ENCODE peak calls at places on chromosomes 11 and 22, in five cellular contexts. D is AG09309, K is mesendoderm, R is mammary epithelial cell, Q is fibroblast of the aortic adventitia. V is an unnamed sample.

GRCh38 chr22:30249049-30250038 is 2.8 kb upstream of the LIF start:
- DNase-seq in D (no peak), K (no peak), R (peak; percentile 22), Q (peak; percentile 54), V (no peak)

GRCh38 chr11:59857444-59858434 is 8.5 kb downstream of the TCN1 start:
- DNase-seq in D (no peak), K (peak; percentile 89), R (peak; percentile 65), Q (no peak), V (peak; percentile 35)

GRCh38 chr11:61684870-61685610 is 4.8 kb downstream of the DAGLA start:
- DNase-seq in D (no peak), K (no peak), R (no peak), Q (no peak), V (no peak)

GRCh38 chr11:102157219-102157618 is 47.0 kb downstream of the YAP1 start:
- DNase-seq in D (no peak), K (no peak), R (peak; percentile 87), Q (peak; percentile 95), V (peak; percentile 97)

GRCh38 chr22:47392054-47392347 is 629.6 kb downstream of the TBC1D22A start:
- DNase-seq in D (no peak), K (no peak), R (no peak), Q (no peak), V (no peak)

GRCh38 chr11:62599069-62599696 is 2.5 kb downstream of the MTA2 start:
- DNase-seq in D (peak; percentile 94), K (peak; percentile 100), R (peak; percentile 95), Q (peak; percentile 99), V (peak; percentile 100)

GRCh38 chr11:67613960-67614715 is 7.4 kb downstream of the NDUFV1 start:
- DNase-seq in D (no peak), K (peak; percentile 70), R (peak; percentile 57), Q (peak; percentile 31), V (peak; percentile 42)

GRCh38 chr11:7910389-7910788 is 20.7 kb downstream of the OR10A6 start:
- DNase-seq in D (no peak), K (peak; percentile 77), R (no peak), Q (peak; percentile 39), V (no peak)

GRCh38 chr22:44355688-44356070 is 42.9 kb upstream of the SHISAL1 start:
- DNase-seq in D (no peak), K (no peak), R (no peak), Q (no peak), V (no peak)

GRCh38 chr11:46895821-46896220 is 22.5 kb downstream of the LRP4 start:
- DNase-seq in D (no peak), K (no peak), R (no peak), Q (no peak), V (no peak)

GRCh38 chr22:50739894-50740293 is 1.9 kb downstream of the ACR start:
- DNase-seq in D (no peak), K (no peak), R (no peak), Q (no peak), V (no peak)

GRCh38 chr11:8459711-8460399 is 134.2 kb downstream of the STK33 start:
- DNase-seq in D (no peak), K (no peak), R (no peak), Q (peak; percentile 2), V (no peak)

GRCh38 chr11:120334894-120335462 is 1.2 kb upstream of the ARHGEF12 start:
- DNase-seq in D (peak; percentile 77), K (peak; percentile 75), R (peak; percentile 66), Q (peak; percentile 96), V (peak; percentile 94)

GRCh38 chr22:38927033-38927789 is 30.2 kb upstream of the APOBEC3A start:
- DNase-seq in D (no peak), K (peak; percentile 85), R (no peak), Q (peak; percentile 29), V (peak; percentile 39)

GRCh38 chr11:83044958-83045712 is 26.6 kb downstream of the RAB30 start:
- DNase-seq in D (peak; percentile 46), K (no peak), R (peak; percentile 61), Q (peak; percentile 59), V (peak; percentile 69)

GRCh38 chr11:34311126-34311525 is 46.7 kb downstream of the ABTB2 start:
- DNase-seq in D (no peak), K (no peak), R (no peak), Q (no peak), V (no peak)

GRCh38 chr11:47464479-47464878 is 15.5 kb upstream of the RAPSN start:
- DNase-seq in D (no peak), K (peak; percentile 42), R (no peak), Q (no peak), V (no peak)

GRCh38 chr22:22547692-22548348 is 11.2 kb downstream of the PRAME start:
- DNase-seq in D (no peak), K (no peak), R (no peak), Q (no peak), V (no peak)

GRCh38 chr11:117369521-117369920 is 41.9 kb downstream of the CEP164 start:
- DNase-seq in D (no peak), K (no peak), R (no peak), Q (no peak), V (no peak)

GRCh38 chr11:945986-946385 is 20.3 kb downstream of the AP2A2 start:
- DNase-seq in D (no peak), K (peak; percentile 88), R (no peak), Q (no peak), V (peak; percentile 51)

GRCh38 chr11:87445002-87445401 is 407.3 kb downstream of the TMEM135 start:
- DNase-seq in D (no peak), K (no peak), R (no peak), Q (peak; percentile 67), V (peak; percentile 40)

GRCh38 chr11:128776434-128777284 is 82.8 kb downstream of the FLI1 start:
- DNase-seq in D (no peak), K (peak; percentile 86), R (no peak), Q (peak; percentile 27), V (peak; percentile 42)
- H3K4me3 ChIP-seq in D (no peak overlapping the region), K (no peak overlapping the region), R (no peak overlapping the region), Q (no peak overlapping the region), V (no peak overlapping the region)

DNA sequence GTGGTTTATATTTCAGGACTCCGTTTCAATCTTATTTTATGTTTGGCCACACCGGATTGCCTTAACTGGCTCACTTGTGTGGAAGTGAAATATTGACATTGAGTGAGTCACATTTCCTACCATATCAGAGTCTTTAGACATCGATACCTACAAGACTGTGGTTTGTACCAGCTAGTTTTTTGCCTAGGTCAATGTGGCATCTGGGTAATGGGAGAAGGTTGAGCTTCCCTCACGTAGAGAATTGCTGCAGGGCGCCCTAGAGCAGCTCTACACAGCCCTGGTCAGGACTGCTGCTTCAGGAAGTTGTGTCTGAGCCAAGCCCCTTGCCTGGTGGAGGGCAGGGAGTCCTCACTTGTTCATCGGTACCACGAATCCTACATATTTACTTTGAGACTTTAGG is 1.6 kb downstream of the GRAMD1B start:
- DNase-seq in D (no peak), K (peak; percentile 38), R (no peak), Q (no peak), V (no peak)
- H3K4me3 ChIP-seq in D (peak overlapping the region; percentile 95), K (peak overlapping the region; percentile 89), R (no peak overlapping the region), Q (peak overlapping the region; percentile 75), V (peak overlapping the region; percentile 77)

GRCh38 chr22:37526376-37526775 is 7.2 kb upstream of the CARD10 start:
- DNase-seq in D (no peak), K (no peak), R (peak; percentile 99), Q (peak; percentile 59), V (no peak)
- H3K4me3 ChIP-seq in D (no peak overlapping the region), K (no peak overlapping the region), R (no peak overlapping the region), Q (no peak overlapping the region), V (no peak overlapping the region)

GRCh38 chr11:128915148-128915519 is 24.0 kb downstream of the KCNJ5 start:
- DNase-seq in D (no peak), K (no peak), R (no peak), Q (no peak), V (no peak)

GRCh38 chr11:128916037-128916572 is 24.9 kb downstream of the KCNJ5 start:
- DNase-seq in D (no peak), K (no peak), R (no peak), Q (no peak), V (no peak)

GRCh38 chr11:128917144-128917684 is 25.5 kb downstream of the TP53AIP1 start:
- DNase-seq in D (no peak), K (no peak), R (no peak), Q (no peak), V (no peak)

GRCh38 chr11:128914216-128915147 is 23.3 kb downstream of the KCNJ5 start:
- DNase-seq in D (no peak), K (no peak), R (peak; percentile 4), Q (no peak), V (no peak)

DNA sequence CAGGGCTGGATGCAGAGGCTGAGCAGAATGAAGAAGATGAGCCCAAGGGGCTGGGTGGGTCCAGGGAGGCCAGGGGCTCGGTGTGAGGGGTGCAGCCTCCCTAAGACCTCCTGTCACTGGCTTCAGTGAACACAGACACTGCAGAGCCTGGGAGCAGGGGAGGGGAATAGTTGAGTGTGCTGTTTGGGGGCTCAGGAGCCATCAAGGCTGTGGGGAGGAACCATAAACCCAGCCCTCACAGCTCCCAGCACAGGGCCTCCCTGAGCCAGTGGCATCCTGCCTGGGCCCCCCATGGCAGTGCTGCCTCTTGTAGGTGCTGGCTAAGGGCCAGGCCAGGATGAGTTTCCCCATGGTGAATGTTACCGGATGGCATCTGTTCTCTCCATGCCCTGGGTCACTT is 25.5 kb downstream of the KCNJ5 start:
- DNase-seq in D (no peak), K (no peak), R (no peak), Q (no peak), V (no peak)
- H3K4me3 ChIP-seq in D (no peak overlapping the region), K (no peak overlapping the region), R (no peak overlapping the region), Q (no peak overlapping the region), V (no peak overlapping the region)

GRCh38 chr11:76054330-76054729 is 152.0 kb downstream of the WNT11 start:
- DNase-seq in D (no peak), K (peak; percentile 13), R (no peak), Q (no peak), V (no peak)
- H3K4me3 ChIP-seq in D (no peak overlapping the region), K (no peak overlapping the region), R (no peak overlapping the region), Q (no peak overlapping the region), V (no peak overlapping the region)

GRCh38 chr11:126890561-126890960 is 110.0 kb downstream of the KIRREL3 start:
- DNase-seq in D (no peak), K (peak; percentile 77), R (no peak), Q (no peak), V (no peak)

GRCh38 chr11:126896025-126896424 is 104.5 kb downstream of the KIRREL3 start:
- DNase-seq in D (no peak), K (no peak), R (no peak), Q (no peak), V (no peak)

GRCh38 chr11:126892781-126893180 is 107.8 kb downstream of the KIRREL3 start:
- DNase-seq in D (no peak), K (no peak), R (no peak), Q (no peak), V (no peak)

GRCh38 chr11:126891556-126892217 is 108.9 kb downstream of the KIRREL3 start:
- DNase-seq in D (no peak), K (no peak), R (no peak), Q (peak; percentile 54), V (no peak)

DNA sequence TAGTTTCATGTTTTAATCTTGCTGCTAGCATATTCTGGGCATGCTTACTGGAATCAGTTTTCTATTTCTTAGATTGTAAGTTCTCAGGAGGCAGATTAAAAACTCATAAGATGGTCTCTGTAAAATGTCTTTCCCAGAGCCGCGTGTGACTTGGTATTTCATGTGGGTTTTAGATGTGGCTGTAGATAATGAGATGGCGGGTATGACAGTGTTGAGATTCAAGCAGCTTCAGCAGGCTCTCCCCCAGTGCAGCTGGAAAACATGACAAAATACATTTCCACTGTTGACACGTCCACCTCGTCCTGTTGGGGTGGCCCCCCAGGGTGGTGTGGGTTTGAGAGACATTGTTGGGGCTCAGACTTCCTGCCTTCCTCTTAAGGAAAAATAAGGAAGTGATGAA is 106.8 kb downstream of the KIRREL3 start:
- DNase-seq in D (no peak), K (no peak), R (no peak), Q (peak; percentile 9), V (no peak)
- H3K4me3 ChIP-seq in D (no peak overlapping the region), K (no peak overlapping the region), R (no peak overlapping the region), Q (no peak overlapping the region), V (no peak overlapping the region)

V was measured in fibroblast of pulmonary artery.